ENCODE peak calls at places on chromosomes 6 and 20, in nine cellular contexts. N is GF-D8; I is NCI-H1417; C is activated CD4-positive, alpha-beta T cell treated with anti-CD3 and anti-CD28 coated beads for 48 hours; J is HTR-8/SVneo; R is non-pigmented ciliary epithelial cell; A is hippocampal formation; B is fibroblast of pulmonary artery; S is activated CD8-positive, alpha-beta memory T cell treated with anti-CD3 and anti-CD28 coated beads, Interleukin-2, amount 50 U/mL, for 48 hours. F is an unnamed sample.

GRCh38 chr20:24692429-24693190 is 223.2 kb downstream of the SYNDIG1 start:
- DNase-seq in N (no peak), I (no peak), C (no peak), J (no peak), R (no peak), A (no peak), B (no peak), S (peak), F (no peak)

GRCh38 chr20:57659131-57659788 is 39.0 kb upstream of the ZBP1 start:
- DNase-seq in N (no peak), I (no peak), C (no peak), J (no peak), R (no peak), A (no peak), B (no peak), S (peak), F (no peak)

GRCh38 chr20:51541189-51542032 is 1.1 kb downstream of the NFATC2 start:
- DNase-seq in N (peak), I (peak), C (peak), J (no peak), R (no peak), A (peak), B (peak), S (peak), F (peak)

GRCh38 chr6:101806241-101806640 is 412.7 kb downstream of the GRIK2 start:
- DNase-seq in N (no peak), I (no peak), C (no peak), J (peak), R (peak), A (no peak), B (peak), S (no peak), F (peak)

GRCh38 chr20:59823860-59824259 is 109.6 kb downstream of the SYCP2 start:
- DNase-seq in N (no peak), I (no peak), C (no peak), J (no peak), R (no peak), A (no peak), B (no peak), S (no peak), F (no peak)

GRCh38 chr20:41357424-41358163 is 9.0 kb downstream of the EMILIN3 start:
- DNase-seq in N (no peak), I (no peak), C (no peak), J (no peak), R (no peak), A (no peak), B (no peak), S (no peak), F (no peak)

GRCh38 chr6:124924333-124924759 is 37.9 kb upstream of the RNF217 start:
- DNase-seq in N (no peak), I (no peak), C (no peak), J (no peak), R (no peak), A (no peak), B (no peak), S (no peak), F (no peak)

GRCh38 chr20:3705491-3705969 is 6.9 kb downstream of the SIGLEC1 start:
- DNase-seq in N (no peak), I (no peak), C (no peak), J (no peak), R (no peak), A (no peak), B (no peak), S (no peak), F (no peak)

GRCh38 chr6:30238178-30238795 is 25.1 kb upstream of the TRIM26 start:
- DNase-seq in N (no peak), I (no peak), C (no peak), J (peak), R (no peak), A (no peak), B (peak), S (no peak), F (peak)

GRCh38 chr6:15364401-15365037 is 118.7 kb downstream of the JARID2 start:
- DNase-seq in N (peak), I (no peak), C (no peak), J (no peak), R (no peak), A (no peak), B (no peak), S (no peak), F (no peak)

GRCh38 chr6:68701159-68701558 is 66.1 kb downstream of the ADGRB3 start:
- DNase-seq in N (no peak), I (no peak), C (no peak), J (no peak), R (no peak), A (no peak), B (no peak), S (no peak), F (no peak)

GRCh38 chr6:19804362-19805145 is 32.6 kb upstream of the ID4 start:
- DNase-seq in N (no peak), I (peak), C (peak), J (peak), R (peak), A (peak), B (peak), S (peak), F (peak)

GRCh38 chr6:168343239-168344167 is 23.9 kb upstream of the DACT2 start:
- DNase-seq in N (no peak), I (peak), C (no peak), J (no peak), R (no peak), A (no peak), B (no peak), S (no peak), F (no peak)

GRCh38 chr6:68778356-68779020 is 143.4 kb downstream of the ADGRB3 start:
- DNase-seq in N (no peak), I (peak), C (peak), J (peak), R (peak), A (peak), B (peak), S (no peak), F (peak)

GRCh38 chr6:101403566-101403965 is 10.1 kb downstream of the GRIK2 start:
- DNase-seq in N (no peak), I (no peak), C (no peak), J (no peak), R (no peak), A (no peak), B (no peak), S (no peak), F (no peak)

GRCh38 chr20:20732641-20733040 is 20.2 kb upstream of the RALGAPA2 start:
- DNase-seq in N (no peak), I (no peak), C (no peak), J (no peak), R (no peak), A (no peak), B (no peak), S (no peak), F (no peak)

GRCh38 chr6:3405679-3406078 is 51.2 kb downstream of the SLC22A23 start:
- DNase-seq in N (no peak), I (no peak), C (no peak), J (no peak), R (no peak), A (no peak), B (peak), S (no peak), F (peak)

GRCh38 chr6:11911535-11911934 is 100.6 kb upstream of the HIVEP1 start:
- DNase-seq in N (no peak), I (no peak), C (no peak), J (no peak), R (no peak), A (no peak), B (peak), S (no peak), F (no peak)

GRCh38 chr20:50100552-50100951 is 12.4 kb downstream of the UBE2V1 start:
- DNase-seq in N (no peak), I (no peak), C (no peak), J (no peak), R (no peak), A (no peak), B (no peak), S (no peak), F (no peak)

GRCh38 chr20:35910254-35910653 is 44.0 kb downstream of the SCAND1 start:
- DNase-seq in N (no peak), I (no peak), C (no peak), J (no peak), R (no peak), A (no peak), B (no peak), S (no peak), F (no peak)

GRCh38 chr6:51841656-51842055 is 245.8 kb downstream of the PKHD1 start:
- DNase-seq in N (no peak), I (no peak), C (no peak), J (no peak), R (no peak), A (no peak), B (no peak), S (no peak), F (no peak)

GRCh38 chr20:12180107-12180661 is 262.5 kb downstream of the BTBD3 start:
- DNase-seq in N (no peak), I (peak), C (no peak), J (no peak), R (no peak), A (no peak), B (no peak), S (no peak), F (no peak)

GRCh38 chr6:13248549-13248948 is 79.8 kb downstream of the TBC1D7 start:
- DNase-seq in N (no peak), I (no peak), C (no peak), J (no peak), R (no peak), A (no peak), B (no peak), S (no peak), F (no peak)

GRCh38 chr6:6546318-6547110 is 42.0 kb upstream of the LY86 start:
- DNase-seq in N (no peak), I (peak), C (peak), J (peak), R (no peak), A (no peak), B (peak), S (peak), F (peak)

GRCh38 chr6:30685977-30686907 is at the start of gene PPP1R18:
- DNase-seq in N (no peak), I (peak), C (peak), J (no peak), R (no peak), A (no peak), B (no peak), S (peak), F (peak)

GRCh38 chr6:112232845-112233256 is 21.5 kb downstream of the LAMA4 start:
- DNase-seq in N (no peak), I (no peak), C (no peak), J (no peak), R (no peak), A (no peak), B (peak), S (no peak), F (peak)

GRCh38 chr6:114154812-114155211 is 183.9 kb upstream of the HDAC2 start:
- DNase-seq in N (no peak), I (no peak), C (no peak), J (no peak), R (no peak), A (no peak), B (no peak), S (no peak), F (no peak)

GRCh38 chr6:106005013-106005412 is 81.1 kb upstream of the PRDM1 start:
- DNase-seq in N (no peak), I (no peak), C (no peak), J (no peak), R (no peak), A (no peak), B (no peak), S (no peak), F (peak)

GRCh38 chr20:50982372-50982771 is 23.8 kb downstream of the MOCS3 start:
- DNase-seq in N (no peak), I (peak), C (peak), J (no peak), R (no peak), A (no peak), B (peak), S (no peak), F (peak)

GRCh38 chr6:22551280-22551679 is 18.1 kb upstream of the HDGFL1 start:
- DNase-seq in N (no peak), I (no peak), C (no peak), J (no peak), R (no peak), A (no peak), B (no peak), S (no peak), F (no peak)

GRCh38 chr6:26577720-26578072 is 19.1 kb upstream of the ABT1 start:
- DNase-seq in N (no peak), I (no peak), C (no peak), J (no peak), R (no peak), A (no peak), B (no peak), S (no peak), F (no peak)

GRCh38 chr20:37994512-37994911 is 38.7 kb downstream of the TTI1 start:
- DNase-seq in N (no peak), I (peak), C (no peak), J (no peak), R (peak), A (no peak), B (peak), S (no peak), F (peak)

GRCh38 chr20:22699396-22699795 is 115.0 kb upstream of the FOXA2 start:
- DNase-seq in N (no peak), I (no peak), C (no peak), J (no peak), R (no peak), A (no peak), B (no peak), S (no peak), F (no peak)

GRCh38 chr6:44699082-44699481 is 311.6 kb downstream of the CDC5L start:
- DNase-seq in N (no peak), I (no peak), C (no peak), J (no peak), R (no peak), A (no peak), B (no peak), S (no peak), F (no peak)

GRCh38 chr20:17661121-17661744 is 20.8 kb downstream of the RRBP1 start:
- DNase-seq in N (no peak), I (no peak), C (no peak), J (no peak), R (no peak), A (no peak), B (peak), S (no peak), F (no peak)

GRCh38 chr6:4884646-4885427 is 108.6 kb downstream of the CDYL start:
- DNase-seq in N (no peak), I (no peak), C (no peak), J (no peak), R (no peak), A (no peak), B (no peak), S (no peak), F (no peak)

GRCh38 chr6:83893024-83893423 is 33.5 kb downstream of the CYB5R4 start:
- DNase-seq in N (no peak), I (no peak), C (no peak), J (no peak), R (no peak), A (no peak), B (no peak), S (no peak), F (no peak)

GRCh38 chr6:149075616-149076354 is 241.7 kb upstream of the TAB2 start:
- DNase-seq in N (no peak), I (no peak), C (no peak), J (no peak), R (no peak), A (no peak), B (peak), S (no peak), F (no peak)

GRCh38 chr6:30510419-30510818 is 21.1 kb downstream of the HLA-E start:
- DNase-seq in N (no peak), I (no peak), C (no peak), J (no peak), R (no peak), A (no peak), B (no peak), S (peak), F (no peak)

F was measured in mesenchymal stem cell.